ENCODE peak calls at places on chromosomes 3 and 15, in seven cellular contexts. One of them, this sample, is unnamed.

GRCh38 chr3:124351430-124352142 is 359.7 kb upstream of the ROPN1 start:
- DNase-seq in GM20000: peak; percentile 66
- DNase-seq in mesothelial cell of epicardium: no peak
- DNase-seq in hippocampal formation: peak; percentile 80
- DNase-seq in NCI-H226: peak; percentile 28
- DNase-seq in tibial artery: no peak
- DNase-seq in Daoy: peak; percentile 56
- DNase-seq in this sample: no peak

GRCh38 chr3:122880173-122880572 is 85.3 kb downstream of the SLC49A4 start:
- DNase-seq in GM20000: no peak
- DNase-seq in NCI-H226: no peak
- DNase-seq in Daoy: no peak
- DNase-seq in hippocampal formation: no peak
- DNase-seq in tibial artery: no peak
- DNase-seq in mesothelial cell of epicardium: no peak
- DNase-seq in this sample: no peak

GRCh38 chr3:143243686-143244085 is 124.1 kb downstream of the CHST2 start:
- DNase-seq in hippocampal formation: no peak
- DNase-seq in tibial artery: no peak
- DNase-seq in mesothelial cell of epicardium: no peak
- DNase-seq in Daoy: no peak
- DNase-seq in NCI-H226: no peak
- DNase-seq in GM20000: no peak
- DNase-seq in this sample: no peak

GRCh38 chr15:73972984-73973682 is 19.0 kb downstream of the STOML1 start:
- DNase-seq in GM20000: peak; percentile 89
- DNase-seq in mesothelial cell of epicardium: peak; percentile 60
- DNase-seq in hippocampal formation: peak; percentile 51
- DNase-seq in NCI-H226: peak; percentile 66
- DNase-seq in tibial artery: peak; percentile 84
- DNase-seq in Daoy: peak; percentile 86
- DNase-seq in this sample: peak; percentile 67

GRCh38 chr3:119781330-119782198 is at the start of gene NR1I2:
- DNase-seq in Daoy: no peak
- DNase-seq in mesothelial cell of epicardium: no peak
- DNase-seq in NCI-H226: no peak
- DNase-seq in hippocampal formation: no peak
- DNase-seq in GM20000: no peak
- DNase-seq in tibial artery: no peak
- DNase-seq in this sample: no peak

GRCh38 chr15:96335429-96335807 is 4.9 kb downstream of the NR2F2 start:
- DNase-seq in GM20000: no peak
- DNase-seq in NCI-H226: no peak
- DNase-seq in hippocampal formation: no peak
- DNase-seq in tibial artery: no peak
- DNase-seq in Daoy: no peak
- DNase-seq in mesothelial cell of epicardium: no peak
- DNase-seq in this sample: no peak

GRCh38 chr3:8579101-8579500 is 65.5 kb downstream of the SSUH2 start:
- DNase-seq in Daoy: peak; percentile 12
- DNase-seq in tibial artery: no peak
- DNase-seq in NCI-H226: no peak
- DNase-seq in mesothelial cell of epicardium: no peak
- DNase-seq in hippocampal formation: no peak
- DNase-seq in GM20000: peak; percentile 42
- DNase-seq in this sample: no peak

GRCh38 chr3:151282921-151283320 is 4.6 kb upstream of the P2RY14 start:
- DNase-seq in NCI-H226: no peak
- DNase-seq in GM20000: peak; percentile 41
- DNase-seq in mesothelial cell of epicardium: no peak
- DNase-seq in tibial artery: no peak
- DNase-seq in hippocampal formation: peak; percentile 87
- DNase-seq in Daoy: peak; percentile 57
- DNase-seq in this sample: no peak

GRCh38 chr15:38220874-38221273 is 31.8 kb upstream of the SPRED1 start:
- DNase-seq in tibial artery: no peak
- DNase-seq in mesothelial cell of epicardium: no peak
- DNase-seq in GM20000: no peak
- DNase-seq in hippocampal formation: peak; percentile 34
- DNase-seq in NCI-H226: no peak
- DNase-seq in Daoy: no peak
- DNase-seq in this sample: no peak

GRCh38 chr15:97084650-97085049 is 754.1 kb downstream of the NR2F2 start:
- DNase-seq in hippocampal formation: no peak
- DNase-seq in mesothelial cell of epicardium: no peak
- DNase-seq in NCI-H226: peak; percentile 4
- DNase-seq in GM20000: no peak
- DNase-seq in tibial artery: no peak
- DNase-seq in Daoy: peak; percentile 62
- DNase-seq in this sample: no peak

GRCh38 chr15:43107741-43108140 is 1.9 kb upstream of the UBR1 start:
- DNase-seq in tibial artery: no peak
- DNase-seq in mesothelial cell of epicardium: no peak
- DNase-seq in Daoy: no peak
- DNase-seq in NCI-H226: no peak
- DNase-seq in GM20000: no peak
- DNase-seq in hippocampal formation: no peak
- DNase-seq in this sample: no peak

GRCh38 chr3:45988804-45989203 is 6.8 kb downstream of the FYCO1 start:
- DNase-seq in mesothelial cell of epicardium: no peak
- DNase-seq in GM20000: no peak
- DNase-seq in hippocampal formation: no peak
- DNase-seq in Daoy: peak; percentile 56
- DNase-seq in tibial artery: no peak
- DNase-seq in NCI-H226: peak; percentile 61
- DNase-seq in this sample: no peak

GRCh38 chr3:71416868-71417267 is 166.7 kb downstream of the FOXP1 start:
- DNase-seq in hippocampal formation: no peak
- DNase-seq in Daoy: no peak
- DNase-seq in GM20000: no peak
- DNase-seq in tibial artery: no peak
- DNase-seq in NCI-H226: no peak
- DNase-seq in mesothelial cell of epicardium: no peak
- DNase-seq in this sample: no peak

GRCh38 chr15:33963831-33964664 is 4.2 kb upstream of the CHRM5 start:
- DNase-seq in NCI-H226: peak; percentile 2
- DNase-seq in Daoy: peak; percentile 17
- DNase-seq in mesothelial cell of epicardium: no peak
- DNase-seq in hippocampal formation: no peak
- DNase-seq in GM20000: peak; percentile 26
- DNase-seq in tibial artery: no peak
- DNase-seq in this sample: no peak

GRCh38 chr3:185858502-185859225 is 33.8 kb upstream of the IGF2BP2 start:
- DNase-seq in NCI-H226: no peak
- DNase-seq in tibial artery: no peak
- DNase-seq in GM20000: no peak
- DNase-seq in hippocampal formation: no peak
- DNase-seq in mesothelial cell of epicardium: no peak
- DNase-seq in Daoy: no peak
- DNase-seq in this sample: no peak

GRCh38 chr3:172634948-172635347 is 75.9 kb downstream of the NCEH1 start:
- DNase-seq in NCI-H226: no peak
- DNase-seq in GM20000: no peak
- DNase-seq in hippocampal formation: no peak
- DNase-seq in Daoy: no peak
- DNase-seq in tibial artery: no peak
- DNase-seq in mesothelial cell of epicardium: no peak
- DNase-seq in this sample: no peak

GRCh38 chr3:116739678-116740077 is 30.1 kb downstream of the TUSC7 start:
- DNase-seq in GM20000: no peak
- DNase-seq in NCI-H226: no peak
- DNase-seq in tibial artery: no peak
- DNase-seq in Daoy: no peak
- DNase-seq in mesothelial cell of epicardium: no peak
- DNase-seq in hippocampal formation: no peak
- DNase-seq in this sample: no peak

GRCh38 chr3:66186545-66186944 is 34.3 kb upstream of the SLC25A26 start:
- DNase-seq in GM20000: no peak
- DNase-seq in mesothelial cell of epicardium: no peak
- DNase-seq in NCI-H226: no peak
- DNase-seq in tibial artery: no peak
- DNase-seq in Daoy: no peak
- DNase-seq in hippocampal formation: no peak
- DNase-seq in this sample: no peak

GRCh38 chr15:42285042-42285441 is 11.8 kb upstream of the TMEM87A start:
- DNase-seq in tibial artery: no peak
- DNase-seq in Daoy: no peak
- DNase-seq in GM20000: no peak
- DNase-seq in mesothelial cell of epicardium: no peak
- DNase-seq in NCI-H226: no peak
- DNase-seq in hippocampal formation: no peak
- DNase-seq in this sample: no peak